ENCODE peak calls at places on chromosomes 4 and X, in five cellular contexts. A is WTC11, C is HepG2, J is A549, V is GM12878. I is an unnamed sample.

GRCh38 chrX:134599173-134599914 is 58.9 kb downstream of the PLAC1 start:
- DNase-seq in A (no peak), C (no peak), J (no peak), V (peak; percentile 8), I (no peak)

GRCh38 chrX:72045552-72046277 is 86.0 kb downstream of the RTL5 start:
- DNase-seq in A (peak; percentile 41), C (no peak), J (no peak), V (no peak), I (no peak)

GRCh38 chrX:9373789-9374188 is 91.1 kb upstream of the TBL1X start:
- DNase-seq in A (no peak), C (no peak), J (no peak), V (no peak), I (no peak)

GRCh38 chr4:158033416-158033863 is 139.4 kb downstream of the GASK1B start:
- DNase-seq in A (no peak), C (peak; percentile 19), J (no peak), V (no peak), I (no peak)

GRCh38 chrX:31260351-31260750 is 188.5 kb upstream of the FTHL17 start:
- DNase-seq in A (no peak), C (no peak), J (no peak), V (no peak), I (no peak)

GRCh38 chr4:2933566-2934076 is 29.6 kb downstream of the NOP14 start:
- DNase-seq in A (no peak), C (no peak), J (no peak), V (no peak), I (no peak)

GRCh38 chr4:102259081-102259480 is 86.2 kb downstream of the SLC39A8 start:
- DNase-seq in A (no peak), C (no peak), J (no peak), V (no peak), I (no peak)

GRCh38 chr4:118353452-118353851 is 649 bp upstream of the PRSS12 start:
- DNase-seq in A (no peak), C (no peak), J (no peak), V (no peak), I (no peak)

GRCh38 chr4:124712417-124713212 is at the start of gene ANKRD50:
- DNase-seq in A (peak; percentile 89), C (peak; percentile 74), J (peak; percentile 64), V (no peak), I (peak; percentile 88)

GRCh38 chr4:23039813-23040212 is 347.1 kb downstream of the GBA3 start:
- DNase-seq in A (no peak), C (no peak), J (no peak), V (no peak), I (no peak)

GRCh38 chrX:1860936-1861670 is 246.2 kb downstream of the ASMT start:
- DNase-seq in A (no peak), C (no peak), J (no peak), V (no peak), I (no peak)

GRCh38 chr4:186104114-186104894 is at the start of gene FAM149A:
- DNase-seq in A (peak; percentile 68), C (no peak), J (peak; percentile 7), V (no peak), I (no peak)

GRCh38 chrX:13774696-13775095 is 40.1 kb downstream of the OFD1 start:
- DNase-seq in A (no peak), C (no peak), J (no peak), V (no peak), I (no peak)

GRCh38 chrX:19670854-19671620 is 155.7 kb upstream of the MAP3K15 start:
- DNase-seq in A (peak; percentile 9), C (peak; percentile 79), J (peak; percentile 55), V (no peak), I (no peak)

GRCh38 chr4:98682719-98683118 is 24.3 kb upstream of the TSPAN5 start:
- DNase-seq in A (no peak), C (no peak), J (no peak), V (no peak), I (peak; percentile 27)

GRCh38 chr4:100076753-100077152 is 113.5 kb downstream of the DDIT4L start:
- DNase-seq in A (no peak), C (no peak), J (no peak), V (no peak), I (no peak)

GRCh38 chrX:132810964-132811712 is 147.3 kb downstream of the HS6ST2 start:
- DNase-seq in A (no peak), C (no peak), J (no peak), V (no peak), I (no peak)

GRCh38 chr4:139786494-139787354 is 121.1 kb downstream of the MGST2 start:
- DNase-seq in A (no peak), C (no peak), J (no peak), V (no peak), I (no peak)

GRCh38 chr4:99071159-99071558 is 17.4 kb downstream of the ADH5 start:
- DNase-seq in A (no peak), C (no peak), J (no peak), V (no peak), I (no peak)

GRCh38 chr4:21134994-21135393 is 434.7 kb downstream of the PACRGL start:
- DNase-seq in A (no peak), C (no peak), J (no peak), V (no peak), I (no peak)

GRCh38 chrX:39896951-39897740 is 200.6 kb downstream of the BCOR start:
- DNase-seq in A (peak; percentile 49), C (peak; percentile 24), J (no peak), V (no peak), I (no peak)

GRCh38 chrX:21711126-21711847 is 46.6 kb downstream of the SMPX start:
- DNase-seq in A (no peak), C (no peak), J (no peak), V (no peak), I (no peak)

GRCh38 chrX:72169008-72169728 is 12.4 kb upstream of the PIN4 start:
- DNase-seq in A (no peak), C (no peak), J (no peak), V (no peak), I (peak; percentile 16)

GRCh38 chr4:5801696-5802095 is 90.7 kb downstream of the EVC start:
- DNase-seq in A (no peak), C (no peak), J (no peak), V (no peak), I (no peak)

GRCh38 chr4:8110071-8110986 is 48.3 kb downstream of the ABLIM2 start:
- DNase-seq in A (peak; percentile 83), C (peak; percentile 21), J (no peak), V (no peak), I (peak; percentile 52)

GRCh38 chr4:121594796-121595526 is 101.8 kb downstream of the ANXA5 start:
- DNase-seq in A (no peak), C (no peak), J (no peak), V (no peak), I (no peak)

DNA sequence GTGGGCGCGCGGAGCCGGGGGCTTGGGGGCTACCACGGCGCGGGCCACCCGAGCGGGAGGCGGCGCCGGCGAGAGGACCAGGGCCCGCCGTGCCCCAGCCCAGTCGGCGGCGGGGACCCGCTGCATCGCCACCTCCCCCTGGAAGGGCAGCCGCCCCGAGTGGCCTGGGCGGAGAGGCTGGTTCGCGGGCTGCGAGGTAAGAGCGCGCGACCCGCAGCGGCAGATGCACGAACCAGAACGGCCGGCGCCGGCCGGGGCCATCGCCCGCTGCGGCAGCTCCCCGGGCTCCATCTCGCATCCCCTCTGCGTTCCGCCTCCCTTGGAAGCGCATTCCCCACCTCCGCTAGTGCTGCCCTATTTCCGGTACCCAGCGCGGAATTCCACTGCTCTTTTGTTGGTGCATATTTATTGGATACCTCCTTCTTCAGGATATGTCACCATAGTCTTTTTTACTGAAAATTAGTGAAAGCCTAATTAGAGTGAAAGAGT is 742 bp downstream of the PKD2 start:
- DNase-seq in A (peak; percentile 67), C (peak; percentile 26), J (peak; percentile 30), V (no peak), I (peak; percentile 18)
- TF ChIP-seq ESRRA in A (peak; percentile 18), C (no peak), J (no peak), V (no peak), I (no peak)

DNA sequence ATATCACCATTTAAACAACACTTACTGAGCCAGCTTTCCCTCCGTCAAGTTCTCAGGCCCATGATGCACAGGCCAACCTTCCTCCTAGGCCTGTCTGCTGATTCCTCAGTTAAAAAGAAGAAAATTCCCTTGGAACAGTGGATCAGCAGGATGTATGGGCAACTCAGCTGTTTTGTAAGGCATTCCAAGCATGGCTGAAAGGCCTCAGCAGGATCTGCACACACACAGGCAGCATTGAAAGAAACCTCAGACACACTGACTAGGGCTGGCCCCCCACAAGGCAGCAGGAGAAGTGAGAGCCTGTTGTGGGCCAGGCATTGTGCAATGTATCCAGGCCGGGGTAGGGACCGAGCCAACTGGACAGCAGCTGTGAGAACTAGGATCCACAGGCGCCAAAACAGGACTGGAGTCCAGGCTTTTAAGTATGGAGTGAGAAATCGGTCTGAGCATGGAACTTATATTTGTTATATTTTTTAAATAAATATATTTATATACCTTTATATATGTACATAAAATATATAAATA is 171.4 kb downstream of the NWD2 start:
- DNase-seq in A (peak; percentile 13), C (no peak), J (no peak), V (no peak), I (no peak)
- TF ChIP-seq ESRRA in A (no peak), C (no peak), J (no peak), V (no peak), I (no peak)

GRCh38 chr4:75686346-75686745 is 13.1 kb upstream of the G3BP2 start:
- DNase-seq in A (no peak), C (no peak), J (no peak), V (no peak), I (no peak)
- TF ChIP-seq ESRRA in A (no peak), C (no peak), J (no peak), V (no peak), I (no peak)

DNA sequence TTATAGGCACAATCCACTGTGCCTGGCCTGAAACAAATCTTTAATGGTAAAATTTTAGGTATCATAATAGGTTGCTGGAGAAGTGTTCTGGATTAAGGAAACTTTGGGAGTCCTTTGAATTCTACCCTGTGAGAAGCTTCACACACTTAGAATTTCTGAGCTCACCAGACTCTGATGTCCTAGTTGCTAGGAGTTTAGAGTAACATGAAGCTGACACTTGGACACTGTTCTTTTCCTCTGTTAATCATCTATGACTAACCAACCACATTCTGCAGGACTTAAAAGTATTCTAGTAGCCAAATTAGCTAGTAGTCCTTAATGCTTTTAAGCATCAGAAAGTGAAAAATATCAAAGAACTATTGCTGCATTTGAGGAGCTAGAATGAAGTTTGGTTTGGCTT is 38.6 kb upstream of the IGFBP7 start:
- DNase-seq in A (no peak), C (no peak), J (no peak), V (no peak), I (no peak)
- TF ChIP-seq ESRRA in A (no peak), C (no peak), J (no peak), V (no peak), I (no peak)

GRCh38 chrX:53435997-53436396 is 1.8 kb upstream of the HSD17B10 start:
- DNase-seq in A (peak; percentile 58), C (peak; percentile 52), J (peak; percentile 70), V (peak; percentile 9), I (peak; percentile 73)
- TF ChIP-seq ESRRA in A (no peak), C (no peak), J (no peak), V (no peak), I (no peak)

DNA sequence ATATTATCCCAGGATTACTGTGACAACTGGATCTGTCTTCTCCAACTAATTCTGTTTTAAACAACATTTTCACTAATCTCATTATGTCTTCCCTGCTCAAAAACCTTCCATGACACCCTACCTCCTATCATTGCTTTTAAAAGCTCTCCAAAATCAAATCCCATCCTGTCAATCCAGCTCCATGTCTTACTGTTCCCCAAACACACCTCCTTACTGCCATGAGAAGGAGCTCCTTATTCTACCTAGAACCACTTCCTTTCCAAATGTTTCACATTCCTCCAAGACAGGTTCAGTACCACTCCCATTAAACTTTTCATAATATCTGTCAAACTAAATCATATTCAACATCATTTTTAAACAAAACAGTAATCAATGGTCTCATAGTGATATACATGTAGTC is 66.9 kb upstream of the WDR17 start:
- DNase-seq in A (peak; percentile 39), C (no peak), J (no peak), V (no peak), I (no peak)
- TF ChIP-seq ESRRA in A (no peak), C (no peak), J (no peak), V (no peak), I (no peak)